ENCODE peak calls at places on chromosomes 11 and 22, in seven cellular contexts. O is COR-L47; E is posterior cingulate gyrus; B is B cell; L is HCEC 1CT; T is posterior vena cava; S is stimulated activated CD4-positive, alpha-beta T cell treated with anti-CD3 and anti-CD28 coated beads, TNF-alpha, amount 100 ng/mL, for 48 hours. X is an unnamed sample.

GRCh38 chr11:95506777-95507176 is 275.8 kb upstream of the SESN3 start:
- DNase-seq in S (no peak), E (no peak), O (no peak), T (no peak), L (peak; percentile 70), B (no peak), X (no peak)

GRCh38 chr11:17511571-17511970 is 32.6 kb downstream of the USH1C start:
- DNase-seq in L (no peak), E (no peak), O (no peak), T (no peak), S (no peak), B (no peak), X (peak; percentile 69)

GRCh38 chr11:42462558-42463310 is 849.1 kb upstream of the API5 start:
- DNase-seq in S (no peak), B (no peak), O (no peak), T (no peak), L (no peak), E (no peak), X (no peak)

GRCh38 chr22:37672920-37673453 is 2.4 kb upstream of the LGALS1 start:
- DNase-seq in E (no peak), B (no peak), T (no peak), O (no peak), S (no peak), L (no peak), X (no peak)

GRCh38 chr11:117572129-117572528 is 224.9 kb downstream of the DSCAML1 start:
- DNase-seq in E (no peak), B (no peak), S (no peak), L (no peak), T (peak; percentile 25), O (no peak), X (peak; percentile 33)

GRCh38 chr11:47171057-47171838 is 5.4 kb downstream of the ARFGAP2 start:
- DNase-seq in E (no peak), L (no peak), O (no peak), S (no peak), T (no peak), B (no peak), X (no peak)

GRCh38 chr11:26580929-26581328 is 8.9 kb upstream of the MUC15 start:
- DNase-seq in L (peak; percentile 79), E (no peak), S (no peak), T (no peak), B (no peak), O (no peak), X (no peak)

GRCh38 chr11:128802358-128802981 is 64.6 kb downstream of the KCNJ1 start:
- DNase-seq in T (no peak), O (no peak), E (no peak), L (peak; percentile 34), S (no peak), B (no peak), X (peak; percentile 46)

GRCh38 chr11:131044851-131045250 is 128.6 kb upstream of the SNX19 start:
- DNase-seq in E (no peak), O (no peak), T (no peak), S (no peak), B (no peak), L (no peak), X (no peak)

GRCh38 chr22:44080936-44081853 is 57.1 kb downstream of the PARVB start:
- DNase-seq in S (peak; percentile 35), E (peak; percentile 78), L (peak; percentile 58), T (peak; percentile 93), O (peak; percentile 84), B (peak; percentile 69), X (peak; percentile 73)

GRCh38 chr11:63613517-63614135 is 607 bp downstream of the PLAAT3 start:
- DNase-seq in E (peak; percentile 86), T (peak; percentile 87), L (no peak), S (no peak), O (no peak), B (no peak), X (peak; percentile 92)

GRCh38 chr11:95715777-95716241 is 73.8 kb downstream of the FAM76B start:
- DNase-seq in L (no peak), E (no peak), T (no peak), S (peak; percentile 26), B (peak; percentile 90), O (no peak), X (no peak)

GRCh38 chr11:117984471-117984870 is 1.7 kb upstream of the IL10RA start:
- DNase-seq in S (no peak), E (no peak), L (no peak), B (no peak), T (no peak), O (no peak), X (no peak)

X was measured in myocyte.